ENCODE peak calls at places on chromosomes 11 and 22, in seven cellular contexts. N, K, M, S, B, I and A are unnamed samples.

GRCh38 chr22:29313126-29314071 is 2.1 kb downstream of the RASL10A start:
- DNase-seq in I (no peak), K (peak; percentile 63), M (no peak), S (no peak), B (peak; percentile 68), N (no peak), A (no peak)

GRCh38 chr11:130051077-130051476 is 18.6 kb upstream of the APLP2 start:
- DNase-seq in S (no peak), I (no peak), K (no peak), N (no peak), M (no peak), B (peak; percentile 72), A (no peak)

GRCh38 chr22:25085930-25086901 is 113.4 kb upstream of the CRYBB3 start:
- DNase-seq in M (no peak), S (peak; percentile 52), I (no peak), N (no peak), K (no peak), B (no peak), A (no peak)

GRCh38 chr11:612201-612960 is 3.4 kb downstream of the IRF7 start:
- DNase-seq in K (no peak), S (no peak), B (peak; percentile 38), M (peak; percentile 53), N (peak; percentile 47), I (no peak), A (peak; percentile 22)

GRCh38 chr11:2593393-2593950 is 106.3 kb downstream of the KCNQ1OT1 start:
- DNase-seq in N (no peak), S (no peak), M (no peak), I (no peak), K (no peak), B (no peak), A (no peak)

GRCh38 chr11:108431997-108432396 is 35.3 kb downstream of the C11orf65 start:
- DNase-seq in M (no peak), I (no peak), N (no peak), K (no peak), B (no peak), S (no peak), A (no peak)

GRCh38 chr22:40714514-40714966 is 35.3 kb downstream of the MCHR1 start:
- DNase-seq in B (peak; percentile 83), K (peak; percentile 91), I (peak; percentile 37), N (no peak), M (peak; percentile 60), S (no peak), A (peak; percentile 86)

GRCh38 chr11:69167916-69168691 is 12.4 kb downstream of the SMIM38 start:
- DNase-seq in N (no peak), S (no peak), M (peak; percentile 25), I (no peak), K (no peak), B (peak; percentile 35), A (no peak)

GRCh38 chr11:66844496-66845142 is 1.4 kb downstream of the RCE1 start:
- DNase-seq in K (no peak), B (peak; percentile 31), I (no peak), M (no peak), N (no peak), S (no peak), A (no peak)

GRCh38 chr11:109306322-109306721 is 115.7 kb upstream of the C11orf87 start:
- DNase-seq in N (no peak), I (no peak), M (no peak), B (peak; percentile 32), K (no peak), S (no peak), A (peak; percentile 29)

GRCh38 chr11:77371646-77372045 is 70.2 kb upstream of the GDPD4 start:
- DNase-seq in I (no peak), B (no peak), K (no peak), M (no peak), S (no peak), N (no peak), A (no peak)

GRCh38 chr11:17601206-17602075 is 54.4 kb downstream of the OTOG start:
- DNase-seq in M (no peak), N (no peak), I (no peak), S (no peak), B (no peak), K (no peak), A (peak; percentile 50)

GRCh38 chr22:44917372-44918165 is 92.2 kb downstream of the PHF21B start:
- DNase-seq in K (no peak), N (no peak), I (no peak), B (no peak), S (no peak), M (no peak), A (no peak)

GRCh38 chr11:74157169-74157568 is 13.6 kb downstream of the C2CD3 start:
- DNase-seq in M (peak; percentile 81), N (no peak), I (no peak), B (no peak), K (peak; percentile 6), S (no peak), A (no peak)

GRCh38 chr11:45658292-45658991 is 7.0 kb downstream of the CHST1 start:
- DNase-seq in S (no peak), I (no peak), K (peak; percentile 73), N (peak; percentile 64), B (peak; percentile 80), M (no peak), A (peak; percentile 80)

GRCh38 chr22:50088096-50088495 is 1.7 kb upstream of the MOV10L1 start:
- DNase-seq in I (no peak), M (no peak), N (no peak), B (no peak), S (no peak), K (no peak), A (no peak)

GRCh38 chr11:3043315-3043871 is 13.8 kb downstream of the CARS1 start:
- DNase-seq in N (peak; percentile 96), I (no peak), M (no peak), B (no peak), S (no peak), K (peak; percentile 76), A (peak; percentile 76)

GRCh38 chr11:36247493-36247892 is 41.7 kb downstream of the COMMD9 start:
- DNase-seq in K (no peak), I (no peak), S (no peak), M (no peak), N (no peak), B (no peak), A (no peak)

GRCh38 chr11:64723117-64723906 is at the start of gene NRXN2:
- DNase-seq in S (peak; percentile 80), N (peak; percentile 89), M (peak; percentile 91), K (peak; percentile 95), I (peak; percentile 93), B (peak; percentile 80), A (peak; percentile 74)

GRCh38 chr22:42685941-42686666 is 34.6 kb downstream of the A4GALT start:
- DNase-seq in N (peak; percentile 86), S (no peak), M (no peak), K (no peak), I (no peak), B (no peak), A (no peak)

GRCh38 chr11:73566422-73566821 is 31.5 kb downstream of the FAM168A start:
- DNase-seq in M (no peak), I (no peak), N (no peak), B (no peak), K (no peak), S (no peak), A (no peak)

GRCh38 chr22:29230916-29231875 is 25.5 kb downstream of the EMID1 start:
- DNase-seq in I (no peak), N (no peak), B (no peak), S (no peak), K (no peak), M (no peak), A (no peak)

GRCh38 chr22:45553333-45554039 is 50.8 kb downstream of the FBLN1 start:
- DNase-seq in M (peak; percentile 80), I (peak; percentile 89), S (peak; percentile 86), K (peak; percentile 94), N (peak; percentile 78), B (peak; percentile 91), A (peak; percentile 92)

GRCh38 chr11:31118566-31118965 is 251.0 kb downstream of the DCDC1 start:
- DNase-seq in K (peak; percentile 4), B (no peak), S (no peak), M (no peak), N (no peak), I (no peak), A (no peak)

GRCh38 chr11:102523887-102524286 is 6.7 kb downstream of the MMP7 start:
- DNase-seq in M (no peak), N (no peak), I (no peak), S (no peak), B (no peak), K (no peak), A (no peak)

GRCh38 chr22:45497268-45497667 is 5.4 kb upstream of the FBLN1 start:
- DNase-seq in K (no peak), B (no peak), N (no peak), M (no peak), I (no peak), S (no peak), A (no peak)

GRCh38 chr11:17753153-17753552 is 18.6 kb downstream of the KCNC1 start:
- DNase-seq in B (no peak), S (no peak), M (no peak), N (no peak), K (no peak), I (no peak), A (no peak)

GRCh38 chr11:104968856-104969776 is 742 bp upstream of the CASP4 start:
- DNase-seq in B (peak; percentile 36), I (no peak), N (peak; percentile 35), M (peak; percentile 18), S (peak; percentile 44), K (no peak), A (peak; percentile 10)

GRCh38 chr11:119316017-119316728 is 757 bp downstream of the MCAM start:
- DNase-seq in I (no peak), S (no peak), K (peak; percentile 70), B (no peak), M (peak; percentile 67), N (no peak), A (peak; percentile 68)